ENCODE peak calls at places on chromosomes 12 and 14, in seven cellular contexts. O is IMR-90, C is K562, D is A549, N is H1, X is HepG2, M is SK-N-SH. B is an unnamed sample.

GRCh38 chr12:14769462-14769836 is 33.8 kb downstream of the WBP11 start:
- DNase-seq in O (peak; percentile 20), C (no peak), D (peak; percentile 21), N (peak; percentile 83), X (peak; percentile 42), M (peak; percentile 59), B (no peak)

GRCh38 chr14:88189040-88189839 is 133.8 kb downstream of the KCNK10 start:
- DNase-seq in O (peak; percentile 87), C (peak; percentile 56), D (peak; percentile 67), N (peak; percentile 85), X (peak; percentile 81), M (peak; percentile 72), B (peak; percentile 25)

GRCh38 chr12:69085852-69086251 is 152.9 kb upstream of the CPM start:
- DNase-seq in O (no peak), C (no peak), D (no peak), N (no peak), X (no peak), M (no peak), B (no peak)

GRCh38 chr12:60279224-60279623 is 683.4 kb downstream of the SLC16A7 start:
- DNase-seq in O (peak; percentile 84), C (no peak), D (no peak), N (no peak), X (no peak), M (no peak), B (no peak)

GRCh38 chr12:66087365-66087943 is 43.1 kb downstream of the LLPH start:
- DNase-seq in O (peak; percentile 88), C (peak; percentile 39), D (peak; percentile 45), N (peak; percentile 71), X (peak; percentile 57), M (peak; percentile 38), B (no peak)

GRCh38 chr14:78840898-78841297 is 670.7 kb downstream of the NRXN3 start:
- DNase-seq in O (no peak), C (no peak), D (no peak), N (no peak), X (no peak), M (peak; percentile 2), B (no peak)

GRCh38 chr14:104820669-104821228 is 19.8 kb downstream of the ZBTB42 start:
- DNase-seq in O (peak; percentile 72), C (no peak), D (peak; percentile 75), N (peak; percentile 63), X (peak; percentile 81), M (peak; percentile 92), B (no peak)

GRCh38 chr14:102655154-102655553 is 62.7 kb downstream of the RCOR1 start:
- DNase-seq in O (peak; percentile 57), C (no peak), D (peak; percentile 30), N (no peak), X (peak; percentile 74), M (no peak), B (no peak)

GRCh38 chr14:39665084-39665483 is 232.9 kb upstream of the FBXO33 start:
- DNase-seq in O (no peak), C (no peak), D (no peak), N (no peak), X (no peak), M (no peak), B (no peak)

GRCh38 chr12:100199347-100200136 is 1.1 kb upstream of the ACTR6 start:
- DNase-seq in O (no peak), C (peak; percentile 79), D (peak; percentile 69), N (peak; percentile 87), X (peak; percentile 73), M (peak; percentile 83), B (no peak)

GRCh38 chr14:96162265-96162664 is 42.4 kb upstream of the BDKRB2 start:
- DNase-seq in O (peak; percentile 56), C (no peak), D (no peak), N (no peak), X (no peak), M (no peak), B (no peak)

GRCh38 chr12:87112946-87113345 is 856.8 kb upstream of the MGAT4C start:
- DNase-seq in O (peak; percentile 13), C (no peak), D (no peak), N (no peak), X (no peak), M (no peak), B (no peak)

GRCh38 chr14:89401783-89402182 is 15.2 kb downstream of the FOXN3 start:
- DNase-seq in O (no peak), C (no peak), D (no peak), N (no peak), X (no peak), M (no peak), B (no peak)

GRCh38 chr12:53244337-53244736 is 12.3 kb upstream of the RARG start:
- DNase-seq in O (no peak), C (peak; percentile 66), D (no peak), N (no peak), X (no peak), M (peak; percentile 56), B (no peak)

GRCh38 chr12:107127482-107128185 is 34.3 kb upstream of the CRY1 start:
- DNase-seq in O (no peak), C (no peak), D (no peak), N (no peak), X (no peak), M (no peak), B (no peak)

GRCh38 chr14:54488318-54488645 is 498 bp downstream of the GMFB start:
- DNase-seq in O (no peak), C (no peak), D (no peak), N (no peak), X (no peak), M (no peak), B (no peak)

GRCh38 chr12:108305520-108305919 is 33.6 kb downstream of the CMKLR1 start:
- DNase-seq in O (peak; percentile 71), C (no peak), D (no peak), N (no peak), X (no peak), M (peak; percentile 70), B (no peak)
- TF ChIP-seq RFX5 in O (no peak), C (no peak), D (no peak), N (no peak), X (no peak), M (no peak), B (no peak)

GRCh38 chr12:113113397-113113796 is 22.2 kb downstream of the RASAL1 start:
- DNase-seq in O (no peak), C (no peak), D (no peak), N (no peak), X (no peak), M (no peak), B (no peak)

GRCh38 chr12:113116875-113117274 is 18.7 kb downstream of the RASAL1 start:
- DNase-seq in O (no peak), C (no peak), D (no peak), N (no peak), X (no peak), M (no peak), B (no peak)

GRCh38 chr12:113118142-113118541 is 17.4 kb downstream of the RASAL1 start:
- DNase-seq in O (no peak), C (no peak), D (no peak), N (no peak), X (no peak), M (no peak), B (no peak)

GRCh38 chr12:113114447-113115178 is 20.9 kb downstream of the RASAL1 start:
- DNase-seq in O (no peak), C (no peak), D (no peak), N (no peak), X (no peak), M (no peak), B (no peak)

DNA sequence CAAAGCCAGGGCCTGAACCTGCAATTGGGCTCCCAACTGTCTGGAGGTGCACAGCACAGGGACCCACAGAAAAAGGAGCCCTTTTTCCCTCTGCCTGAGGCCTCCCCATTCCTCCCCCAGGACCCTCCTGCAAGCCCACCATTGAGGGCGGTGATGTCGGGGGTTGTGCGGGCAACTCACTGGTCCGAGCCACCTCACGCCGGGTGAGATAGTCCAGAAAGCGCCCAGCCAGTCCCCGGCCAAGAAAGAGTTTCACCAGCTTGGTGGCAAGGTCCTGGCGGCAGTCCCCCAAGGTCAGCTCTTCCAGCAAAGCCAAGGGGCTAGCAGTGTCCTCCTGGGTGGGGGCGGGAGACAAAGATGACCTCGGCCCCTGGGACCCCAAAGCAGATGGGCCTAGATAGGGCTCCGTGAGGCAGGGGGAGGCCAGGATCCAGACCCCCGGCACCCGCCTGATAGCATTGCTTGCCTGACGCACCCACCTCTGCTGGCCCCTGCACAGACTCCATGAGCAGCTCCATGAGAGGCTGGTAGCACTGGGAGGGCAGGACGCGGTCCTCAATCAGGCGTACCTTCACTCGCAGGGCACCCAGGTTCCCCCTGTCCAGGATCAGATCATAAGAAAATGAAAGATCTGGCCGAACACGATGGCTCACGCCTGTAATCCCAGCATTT is 20.0 kb downstream of the RASAL1 start:
- DNase-seq in O (no peak), C (no peak), D (no peak), N (no peak), X (no peak), M (no peak), B (no peak)
- H3K4me2 ChIP-seq in O (no peak overlapping the region), C (no peak overlapping the region), D (no peak overlapping the region), N (no peak overlapping the region), X (no peak overlapping the region), M (no peak overlapping the region), B (no peak overlapping the region)

DNA sequence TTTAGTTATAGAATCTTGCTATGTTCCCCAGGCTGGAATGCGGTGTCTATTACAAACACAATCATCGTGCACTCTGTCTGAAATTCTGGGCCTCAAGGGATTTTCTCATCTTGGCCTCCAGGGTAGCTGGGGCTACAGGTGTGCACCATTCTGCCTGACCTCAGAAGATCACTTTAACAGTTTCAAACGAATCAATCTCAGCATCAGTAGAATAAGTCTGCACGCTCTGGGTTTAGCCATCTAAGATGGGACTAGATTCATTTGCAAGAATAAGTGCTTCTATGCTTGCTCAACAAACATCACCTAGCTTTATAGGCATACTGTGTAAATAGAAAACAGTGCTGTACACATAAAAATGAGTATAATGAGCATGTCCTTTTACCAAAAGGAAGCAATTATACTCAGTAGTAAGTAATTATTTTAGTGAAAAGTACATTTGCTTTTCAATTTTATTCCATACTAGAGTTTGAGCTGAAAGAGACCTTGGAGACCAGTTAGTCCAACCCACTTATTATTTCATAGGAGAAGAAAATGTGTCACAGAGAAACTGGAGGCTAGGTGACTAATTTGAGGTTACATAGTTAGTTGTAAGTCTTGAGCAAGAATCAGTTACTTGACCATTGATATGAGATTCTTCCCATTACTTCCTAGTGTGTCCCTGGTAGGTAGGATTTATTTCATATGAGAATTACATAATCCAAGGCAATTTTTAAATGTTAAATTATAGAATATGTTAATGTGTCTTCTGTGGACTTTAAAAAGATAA is 456.5 kb upstream of the LMO3 start:
- DNase-seq in O (no peak), C (no peak), D (no peak), N (no peak), X (no peak), M (no peak), B (no peak)
- TF ChIP-seq RFX5 in O (no peak), C (no peak), D (no peak), N (no peak), X (no peak), M (no peak), B (no peak)

GRCh38 chr14:50091240-50091914 is 25.0 kb downstream of the VCPKMT start:
- DNase-seq in O (no peak), C (no peak), D (no peak), N (no peak), X (no peak), M (no peak), B (no peak)

GRCh38 chr14:50089213-50089612 is 27.2 kb downstream of the VCPKMT start:
- DNase-seq in O (no peak), C (no peak), D (no peak), N (no peak), X (no peak), M (no peak), B (no peak)

GRCh38 chr14:50094056-50094455 is 22.3 kb downstream of the VCPKMT start:
- DNase-seq in O (no peak), C (no peak), D (no peak), N (no peak), X (no peak), M (no peak), B (no peak)

GRCh38 chr14:50093496-50093895 is 22.9 kb downstream of the VCPKMT start:
- DNase-seq in O (no peak), C (no peak), D (no peak), N (no peak), X (no peak), M (no peak), B (no peak)

GRCh38 chr14:50092006-50092555 is 24.3 kb downstream of the VCPKMT start:
- DNase-seq in O (no peak), C (no peak), D (no peak), N (no peak), X (no peak), M (no peak), B (no peak)
- H3K4me2 ChIP-seq in O (no peak overlapping the region), C (no peak overlapping the region), D (no peak overlapping the region), N (no peak overlapping the region), X (no peak overlapping the region), M (no peak overlapping the region), B (no peak overlapping the region)